ENCODE peak calls at places on chromosome 19, in five cellular contexts. One of them, this sample, is unnamed.

GRCh38 chr19:4776436-4777205 is 14.9 kb upstream of the FEM1A start:
- DNase-seq in NCI-H1694: no peak
- DNase-seq in left ventricle myocardium inferior: no peak
- DNase-seq in anterior cingulate cortex: no peak
- DNase-seq in heart right ventricle: no peak
- DNase-seq in this sample: no peak

GRCh38 chr19:53012006-53012405 is 1.7 kb upstream of the ERVV-1 start:
- DNase-seq in NCI-H1694: no peak
- DNase-seq in left ventricle myocardium inferior: no peak
- DNase-seq in anterior cingulate cortex: no peak
- DNase-seq in heart right ventricle: no peak
- DNase-seq in this sample: no peak

GRCh38 chr19:3444695-3445234 is 35.6 kb downstream of the SMIM24 start:
- DNase-seq in NCI-H1694: no peak
- DNase-seq in left ventricle myocardium inferior: no peak
- DNase-seq in anterior cingulate cortex: no peak
- DNase-seq in heart right ventricle: no peak
- DNase-seq in this sample: no peak

GRCh38 chr19:54114340-54114826 is 1.1 kb downstream of the TFPT start:
- DNase-seq in NCI-H1694: no peak
- DNase-seq in left ventricle myocardium inferior: no peak
- DNase-seq in anterior cingulate cortex: no peak
- DNase-seq in heart right ventricle: peak; percentile 54
- DNase-seq in this sample: no peak

GRCh38 chr19:17420267-17420924 is 549 bp downstream of the MVB12A start:
- DNase-seq in NCI-H1694: no peak
- DNase-seq in left ventricle myocardium inferior: peak; percentile 23
- DNase-seq in anterior cingulate cortex: no peak
- DNase-seq in heart right ventricle: peak; percentile 34
- DNase-seq in this sample: peak; percentile 69

GRCh38 chr19:29665826-29666633 is 769 bp downstream of the PLEKHF1 start:
- DNase-seq in NCI-H1694: no peak
- DNase-seq in left ventricle myocardium inferior: peak; percentile 76
- DNase-seq in anterior cingulate cortex: no peak
- DNase-seq in heart right ventricle: peak; percentile 58
- DNase-seq in this sample: no peak

GRCh38 chr19:52542984-52543664 is 15.7 kb downstream of the ZNF808 start:
- DNase-seq in NCI-H1694: no peak
- DNase-seq in left ventricle myocardium inferior: no peak
- DNase-seq in anterior cingulate cortex: no peak
- DNase-seq in heart right ventricle: no peak
- DNase-seq in this sample: no peak

GRCh38 chr19:39145180-39145953 is 19.8 kb downstream of the PAK4 start:
- DNase-seq in NCI-H1694: no peak
- DNase-seq in left ventricle myocardium inferior: no peak
- DNase-seq in anterior cingulate cortex: peak; percentile 20
- DNase-seq in heart right ventricle: no peak
- DNase-seq in this sample: peak; percentile 61

GRCh38 chr19:10419646-10420443 is 493 bp upstream of the PDE4A start:
- DNase-seq in NCI-H1694: peak; percentile 66
- DNase-seq in left ventricle myocardium inferior: no peak
- DNase-seq in anterior cingulate cortex: no peak
- DNase-seq in heart right ventricle: no peak
- DNase-seq in this sample: peak; percentile 99

GRCh38 chr19:42577016-42577415 is 17.7 kb downstream of the CEACAM8 start:
- DNase-seq in NCI-H1694: no peak
- DNase-seq in left ventricle myocardium inferior: no peak
- DNase-seq in anterior cingulate cortex: no peak
- DNase-seq in heart right ventricle: no peak
- DNase-seq in this sample: no peak

GRCh38 chr19:461664-462551 is 1.1 kb upstream of the SHC2 start:
- DNase-seq in NCI-H1694: no peak
- DNase-seq in left ventricle myocardium inferior: peak; percentile 33
- DNase-seq in anterior cingulate cortex: peak; percentile 22
- DNase-seq in heart right ventricle: no peak
- DNase-seq in this sample: peak; percentile 51

GRCh38 chr19:7337380-7338194 is 11.2 kb upstream of the ARHGEF18 start:
- DNase-seq in NCI-H1694: no peak
- DNase-seq in left ventricle myocardium inferior: no peak
- DNase-seq in anterior cingulate cortex: no peak
- DNase-seq in heart right ventricle: no peak
- DNase-seq in this sample: no peak

GRCh38 chr19:53002479-53002878 is 11.2 kb upstream of the ERVV-1 start:
- DNase-seq in NCI-H1694: no peak
- DNase-seq in left ventricle myocardium inferior: no peak
- DNase-seq in anterior cingulate cortex: no peak
- DNase-seq in heart right ventricle: no peak
- DNase-seq in this sample: no peak

GRCh38 chr19:9940778-9941177 is 4.5 kb upstream of the OLFM2 start:
- DNase-seq in NCI-H1694: no peak
- DNase-seq in left ventricle myocardium inferior: no peak
- DNase-seq in anterior cingulate cortex: no peak
- DNase-seq in heart right ventricle: no peak
- DNase-seq in this sample: no peak

GRCh38 chr19:56988271-56988670 is 131.5 kb upstream of the USP29 start:
- DNase-seq in NCI-H1694: no peak
- DNase-seq in left ventricle myocardium inferior: no peak
- DNase-seq in anterior cingulate cortex: no peak
- DNase-seq in heart right ventricle: no peak
- DNase-seq in this sample: no peak

GRCh38 chr19:30362156-30362754 is 9.9 kb upstream of the ZNF536 start:
- DNase-seq in NCI-H1694: no peak
- DNase-seq in left ventricle myocardium inferior: no peak
- DNase-seq in anterior cingulate cortex: no peak
- DNase-seq in heart right ventricle: no peak
- DNase-seq in this sample: no peak